ENCODE peak calls at places on chromosomes 12 and 14, in five cellular contexts. N is caudate nucleus, R is prostate gland, P is fibroblast of lung, X is tibial nerve. Q is an unnamed sample.
A peak's percentile ranks its signal among the peaks of the same experiment; 100 is the strongest.

GRCh38 chr12:42469355-42470006 is 120.1 kb downstream of the PRICKLE1 start:
- DNase-seq in P (no peak), N (no peak), X (no peak), R (no peak), Q (no peak)

GRCh38 chr12:56487448-56488040 is 417 bp downstream of the GLS2 start:
- DNase-seq in R (peak; percentile 17), X (no peak), P (peak; percentile 6), N (no peak), Q (peak; percentile 10)

GRCh38 chr12:90260136-90260535 is 551.5 kb upstream of the ATP2B1 start:
- DNase-seq in N (no peak), R (no peak), X (no peak), P (no peak), Q (no peak)

GRCh38 chr12:52661668-52662067 is 9.7 kb upstream of the KRT2 start:
- DNase-seq in P (no peak), N (no peak), R (no peak), X (no peak), Q (no peak)

GRCh38 chr14:54094765-54095164 is 138.1 kb upstream of the BMP4 start:
- DNase-seq in P (no peak), X (no peak), R (no peak), N (no peak), Q (no peak)

GRCh38 chr12:74515849-74516248 is 21.8 kb upstream of the ATXN7L3B start:
- DNase-seq in X (no peak), N (no peak), P (peak; percentile 8), R (no peak), Q (no peak)

GRCh38 chr12:106956048-106956935 is 585 bp downstream of the TMEM263 start:
- DNase-seq in R (peak; percentile 46), P (peak; percentile 93), X (peak; percentile 60), N (no peak), Q (peak; percentile 68)

GRCh38 chr12:6967548-6968100 is 2.8 kb downstream of the PHB2 start:
- DNase-seq in P (no peak), N (no peak), X (no peak), R (no peak), Q (no peak)

GRCh38 chr14:104550849-104551728 is 28.5 kb upstream of the C14orf180 start:
- DNase-seq in N (no peak), R (no peak), X (no peak), P (no peak), Q (no peak)

GRCh38 chr12:31582155-31582554 is 8.8 kb downstream of the DENND5B start:
- DNase-seq in P (peak; percentile 77), R (no peak), X (no peak), N (no peak), Q (no peak)

GRCh38 chr14:24971255-24971654 is 78.7 kb downstream of the STXBP6 start:
- DNase-seq in X (no peak), N (no peak), R (no peak), P (peak; percentile 32), Q (no peak)

GRCh38 chr12:127170271-127171180 is 1096.4 kb upstream of the TMEM132C start:
- DNase-seq in P (peak; percentile 36), X (peak; percentile 38), R (no peak), N (no peak), Q (no peak)

GRCh38 chr14:59301354-59301753 is 112.9 kb downstream of the DAAM1 start:
- DNase-seq in P (no peak), N (no peak), X (no peak), R (no peak), Q (no peak)

GRCh38 chr12:58388261-58388660 is 446.9 kb downstream of the ATP23 start:
- DNase-seq in N (no peak), X (no peak), P (peak; percentile 47), R (no peak), Q (no peak)
- H3K27ac ChIP-seq in N (no peak overlapping the region), X (no peak overlapping the region), P (no peak overlapping the region), R (no peak overlapping the region), Q (no peak overlapping the region)

GRCh38 chr12:122073815-122074214 is 4.7 kb upstream of the MLXIP start:
- DNase-seq in R (no peak), P (no peak), X (no peak), N (no peak), Q (no peak)
- H3K27ac ChIP-seq in R (no peak overlapping the region), P (no peak overlapping the region), X (no peak overlapping the region), N (no peak overlapping the region), Q (no peak overlapping the region)

GRCh38 chr14:99234982-99235491 is 37.0 kb downstream of the BCL11B start:
- DNase-seq in P (peak; percentile 30), N (peak; percentile 15), X (no peak), R (no peak), Q (no peak)

GRCh38 chr14:99234366-99234765 is 37.6 kb downstream of the BCL11B start:
- DNase-seq in N (no peak), R (no peak), X (no peak), P (no peak), Q (no peak)

GRCh38 chr14:99232406-99233214 is 39.4 kb downstream of the BCL11B start:
- DNase-seq in X (no peak), P (no peak), N (no peak), R (no peak), Q (no peak)

GRCh38 chr14:99231850-99232401 is 40.1 kb downstream of the BCL11B start:
- DNase-seq in X (no peak), R (no peak), N (no peak), P (peak; percentile 24), Q (no peak)

GRCh38 chr14:99233222-99234035 is 38.6 kb downstream of the BCL11B start:
- DNase-seq in P (no peak), N (no peak), X (no peak), R (no peak), Q (no peak)
- H3K27ac ChIP-seq in P (no peak overlapping the region), N (peak overlapping the region; percentile 46), X (no peak overlapping the region), R (no peak overlapping the region), Q (no peak overlapping the region)

DNA sequence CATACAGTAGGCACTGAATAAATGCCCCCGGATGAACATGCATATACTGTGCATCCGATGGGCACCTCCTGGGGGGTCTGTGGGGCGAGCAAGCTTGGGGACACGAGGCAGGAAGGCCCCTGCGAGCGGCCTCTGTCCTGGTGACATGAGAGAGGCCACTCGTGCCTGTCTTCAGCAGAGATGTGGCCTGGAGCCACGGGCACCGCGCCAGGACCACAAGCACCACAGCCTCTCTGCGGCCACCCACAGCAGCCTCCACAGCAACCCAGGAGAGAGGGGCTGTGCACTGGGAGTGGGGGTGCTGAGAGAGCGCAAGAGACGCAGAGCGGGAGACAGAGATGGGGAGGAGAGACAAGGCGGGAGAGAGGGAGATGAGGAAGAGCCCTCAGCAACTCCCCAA is 118.5 kb downstream of the RFLNA start:
- DNase-seq in N (peak; percentile 49), R (no peak), X (no peak), P (no peak), Q (peak; percentile 59)
- H3K27ac ChIP-seq in N (peak overlapping the region; percentile 6), R (no peak overlapping the region), X (peak overlapping the region; percentile 80), P (no peak overlapping the region), Q (no peak overlapping the region)

GRCh38 chr12:109448272-109448671 is 28.8 kb downstream of the KCTD10 start:
- DNase-seq in N (no peak), X (no peak), R (no peak), P (no peak), Q (no peak)
- H3K27ac ChIP-seq in N (no peak overlapping the region), X (peak overlapping the region; percentile 22), R (no peak overlapping the region), P (no peak overlapping the region), Q (no peak overlapping the region)

DNA sequence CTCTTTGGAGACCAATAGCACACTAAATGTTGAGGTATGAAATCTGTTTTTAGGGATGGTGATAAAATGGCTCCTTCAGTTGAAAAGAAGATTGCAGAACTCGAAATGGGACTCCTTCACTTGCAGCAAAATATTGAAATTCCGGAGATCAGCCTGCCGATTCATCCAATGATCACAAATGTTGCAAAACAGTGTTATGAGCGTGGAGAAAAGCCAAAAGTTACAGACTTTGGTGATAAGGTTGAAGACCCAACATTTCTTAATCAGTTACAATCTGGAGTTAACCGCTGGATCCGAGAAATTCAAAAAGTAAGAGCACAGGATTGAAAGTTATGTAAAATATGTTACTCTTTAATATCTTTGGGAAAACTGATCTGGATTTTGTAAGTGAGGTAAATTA is 15.3 kb downstream of the DYNC1H1 start:
- DNase-seq in P (peak; percentile 26), R (no peak), X (no peak), N (no peak), Q (no peak)
- H3K27ac ChIP-seq in P (peak overlapping the region; percentile 42), R (no peak overlapping the region), X (peak overlapping the region; percentile 67), N (no peak overlapping the region), Q (peak overlapping the region; percentile 63)

Q was measured in heart right ventricle.